ENCODE peak calls at places on chromosome 5, in seven cellular contexts. T is breast epithelium, M is OCI-LY7, D is tibial artery, O is heart right ventricle, S is SJSA1, R is cardiac muscle cell. U is an unnamed sample.

GRCh38 chr5:112779531-112779930 is 41.8 kb downstream of the APC start:
- DNase-seq in T (no peak), M (no peak), D (no peak), O (no peak), S (no peak), R (no peak), U (no peak)

GRCh38 chr5:56466136-56466816 is 233.1 kb upstream of the ANKRD55 start:
- DNase-seq in T (no peak), M (peak; percentile 8), D (no peak), O (no peak), S (no peak), R (no peak), U (no peak)

GRCh38 chr5:145668714-145669113 is 166.4 kb downstream of the PRELID2 start:
- DNase-seq in T (no peak), M (no peak), D (no peak), O (no peak), S (no peak), R (no peak), U (no peak)

GRCh38 chr5:169344629-169345028 is 43.7 kb upstream of the SLIT3 start:
- DNase-seq in T (no peak), M (no peak), D (peak; percentile 60), O (no peak), S (peak; percentile 74), R (no peak), U (no peak)

GRCh38 chr5:56270058-56270457 is 36.9 kb upstream of the ANKRD55 start:
- DNase-seq in T (no peak), M (peak; percentile 47), D (no peak), O (no peak), S (no peak), R (peak; percentile 14), U (no peak)

GRCh38 chr5:96058084-96058483 is 96.4 kb upstream of the ELL2 start:
- DNase-seq in T (no peak), M (no peak), D (no peak), O (no peak), S (no peak), R (no peak), U (no peak)

GRCh38 chr5:143495823-143496275 is 92.4 kb upstream of the NR3C1 start:
- DNase-seq in T (no peak), M (no peak), D (no peak), O (no peak), S (no peak), R (no peak), U (no peak)

GRCh38 chr5:146794326-146795029 is 84.1 kb downstream of the PPP2R2B start:
- DNase-seq in T (no peak), M (no peak), D (no peak), O (no peak), S (no peak), R (no peak), U (no peak)

GRCh38 chr5:14299666-14300065 is 156.5 kb downstream of the TRIO start:
- DNase-seq in T (no peak), M (no peak), D (no peak), O (no peak), S (no peak), R (no peak), U (no peak)

DNA sequence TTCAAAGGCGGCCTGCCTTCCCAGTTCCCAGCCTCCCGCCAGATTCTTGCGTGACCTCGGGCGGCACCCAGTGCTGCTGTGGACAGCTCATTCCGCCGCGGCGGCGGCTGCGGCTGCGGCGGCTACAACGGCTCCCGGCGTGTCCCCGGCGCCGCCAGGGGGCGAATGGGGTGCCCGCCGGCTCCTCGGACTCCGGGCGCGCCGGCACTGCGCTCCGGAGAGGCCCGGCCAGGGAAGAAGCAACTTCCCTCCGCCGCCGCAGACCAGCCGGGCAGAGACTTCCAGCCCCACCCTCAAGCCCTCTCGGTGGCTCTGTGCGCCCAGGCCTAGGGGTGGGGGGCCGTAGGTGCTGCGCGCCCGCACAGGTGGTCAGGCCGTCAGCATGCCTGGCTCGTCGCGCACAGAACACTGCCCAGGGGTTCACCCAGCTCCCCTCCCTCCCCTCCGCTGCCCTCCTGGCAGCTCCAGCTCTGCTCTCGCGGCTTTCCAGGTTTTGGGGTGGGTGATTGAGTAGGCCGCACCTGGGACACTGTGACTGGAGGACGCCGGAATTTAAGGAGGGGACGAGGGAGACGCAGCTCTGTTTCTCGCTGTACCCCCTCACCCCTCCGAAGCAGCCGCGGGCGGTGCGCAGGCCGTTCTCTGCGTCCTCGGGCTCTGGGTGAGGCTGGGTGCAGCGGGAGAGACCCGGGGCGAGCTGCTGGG is 20.2 kb downstream of the IGIP start:
- DNase-seq in T (peak; percentile 60), M (no peak), D (peak; percentile 63), O (peak; percentile 82), S (peak; percentile 51), R (peak; percentile 92), U (no peak)
- H3K4me3 ChIP-seq in T (peak overlapping the region; percentile 33), M (no peak overlapping the region), D (peak overlapping the region; percentile 55), O (peak overlapping the region; percentile 49), S (no peak overlapping the region), R (peak overlapping the region; percentile 36), U (peak overlapping the region; percentile 17)

GRCh38 chr5:159507055-159507454 is 176.8 kb upstream of the IL12B start:
- DNase-seq in T (no peak), M (no peak), D (no peak), O (no peak), S (no peak), R (no peak), U (no peak)
- H3K4me3 ChIP-seq in T (no peak overlapping the region), M (no peak overlapping the region), D (no peak overlapping the region), O (no peak overlapping the region), S (no peak overlapping the region), R (no peak overlapping the region), U (no peak overlapping the region)

GRCh38 chr5:58244819-58245478 is 214.9 kb downstream of the PLK2 start:
- DNase-seq in T (no peak), M (no peak), D (no peak), O (no peak), S (no peak), R (no peak), U (no peak)
- H3K4me3 ChIP-seq in T (no peak overlapping the region), M (no peak overlapping the region), D (no peak overlapping the region), O (no peak overlapping the region), S (no peak overlapping the region), R (no peak overlapping the region), U (no peak overlapping the region)

DNA sequence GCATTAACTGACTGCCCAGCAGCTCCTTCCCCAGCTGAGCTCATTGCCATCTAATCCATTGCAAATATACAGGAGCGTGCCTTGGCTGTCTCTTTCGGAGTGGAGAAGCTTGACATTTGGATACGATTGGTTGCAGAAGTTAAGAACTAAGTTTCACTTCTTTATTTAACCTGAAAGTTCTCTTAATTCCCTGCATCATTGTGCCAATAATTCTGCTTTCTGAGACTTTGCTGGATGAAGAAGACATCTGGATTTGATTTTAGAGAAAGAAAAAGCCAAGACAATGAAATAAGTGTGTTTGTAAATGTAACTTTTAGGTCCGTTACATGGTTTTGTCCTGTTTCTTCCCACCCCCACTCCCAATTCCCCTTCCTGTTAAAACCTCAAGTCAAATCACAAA is 33.9 kb downstream of the TAS2R1 start:
- DNase-seq in T (no peak), M (no peak), D (no peak), O (no peak), S (no peak), R (no peak), U (no peak)
- H3K4me3 ChIP-seq in T (no peak overlapping the region), M (no peak overlapping the region), D (no peak overlapping the region), O (no peak overlapping the region), S (peak overlapping the region; percentile 3), R (no peak overlapping the region), U (no peak overlapping the region)